ENCODE peak calls at places on chromosomes 6 and 20, in ten cellular contexts. K is Panc1, R is AG10803, C is uterus, F is H1, M is endodermal cell, N is choroid plexus epithelial cell, W is activated B cell treated with CpG ODN at 0.5 μM for 24 hours, G is mesothelial cell of epicardium, Y is hepatocyte. Z is an unnamed sample.

GRCh38 chr20:17628101-17628841 is 53.8 kb downstream of the RRBP1 start:
- DNase-seq in K (no peak), R (no peak), C (no peak), F (no peak), M (peak), N (no peak), W (no peak), G (no peak), Y (no peak), Z (no peak)

GRCh38 chr6:111804627-111805235 is 68.5 kb downstream of the FYN start:
- DNase-seq in K (no peak), R (peak), C (no peak), F (no peak), M (no peak), N (peak), W (no peak), G (no peak), Y (peak), Z (no peak)

GRCh38 chr20:14264869-14265268 is 72.5 kb downstream of the FLRT3 start:
- DNase-seq in K (no peak), R (peak), C (no peak), F (no peak), M (no peak), N (peak), W (no peak), G (no peak), Y (peak), Z (no peak)

GRCh38 chr6:42428326-42429041 is 23.2 kb downstream of the TRERF1 start:
- DNase-seq in K (no peak), R (peak), C (no peak), F (no peak), M (no peak), N (no peak), W (no peak), G (no peak), Y (no peak), Z (no peak)

GRCh38 chr6:1313755-1314503 is 2.0 kb downstream of the FOXQ1 start:
- DNase-seq in K (no peak), R (no peak), C (no peak), F (no peak), M (peak), N (no peak), W (no peak), G (no peak), Y (peak), Z (peak)

GRCh38 chr6:90386796-90387390 is 90.2 kb upstream of the BACH2 start:
- DNase-seq in K (no peak), R (no peak), C (no peak), F (no peak), M (peak), N (no peak), W (no peak), G (no peak), Y (no peak), Z (no peak)

GRCh38 chr6:43604174-43604573 is 24.9 kb downstream of the GTPBP2 start:
- DNase-seq in K (no peak), R (peak), C (no peak), F (no peak), M (no peak), N (peak), W (no peak), G (no peak), Y (no peak), Z (no peak)

GRCh38 chr6:170445984-170446383 is 107.1 kb downstream of the PSMB1 start:
- DNase-seq in K (no peak), R (no peak), C (no peak), F (no peak), M (peak), N (no peak), W (no peak), G (peak), Y (no peak), Z (no peak)

GRCh38 chr6:22756365-22756764 is 187.0 kb downstream of the HDGFL1 start:
- DNase-seq in K (no peak), R (peak), C (no peak), F (no peak), M (no peak), N (peak), W (no peak), G (no peak), Y (no peak), Z (no peak)

GRCh38 chr6:10084276-10084993 is 330.4 kb downstream of the TFAP2A start:
- DNase-seq in K (no peak), R (no peak), C (no peak), F (no peak), M (peak), N (no peak), W (no peak), G (no peak), Y (no peak), Z (no peak)

GRCh38 chr20:32823078-32823477 is 3.3 kb downstream of the MAPRE1 start:
- DNase-seq in K (no peak), R (peak), C (no peak), F (no peak), M (no peak), N (peak), W (no peak), G (no peak), Y (peak), Z (no peak)

GRCh38 chr6:137717074-137718073 is 149.7 kb upstream of the TNFAIP3 start:
- DNase-seq in K (no peak), R (no peak), C (no peak), F (no peak), M (no peak), N (no peak), W (no peak), G (no peak), Y (no peak), Z (no peak)

GRCh38 chr6:33126101-33126714 is 50.4 kb downstream of the HLA-DPB1 start:
- DNase-seq in K (no peak), R (peak), C (peak), F (no peak), M (peak), N (peak), W (peak), G (no peak), Y (peak), Z (peak)

GRCh38 chr6:127737009-127737486 is 160.1 kb downstream of the C6orf58 start:
- DNase-seq in K (peak), R (peak), C (no peak), F (peak), M (no peak), N (peak), W (no peak), G (no peak), Y (peak), Z (no peak)

GRCh38 chr20:47150403-47151152 is 205.9 kb downstream of the ZMYND8 start:
- DNase-seq in K (peak), R (peak), C (peak), F (peak), M (peak), N (peak), W (no peak), G (no peak), Y (peak), Z (peak)

GRCh38 chr20:37390891-37391525 is 45.1 kb downstream of the SRC start:
- DNase-seq in K (no peak), R (no peak), C (no peak), F (no peak), M (peak), N (no peak), W (no peak), G (no peak), Y (no peak), Z (no peak)

GRCh38 chr6:17930321-17930993 is 57.0 kb downstream of the KIF13A start:
- DNase-seq in K (no peak), R (peak), C (no peak), F (no peak), M (no peak), N (no peak), W (no peak), G (no peak), Y (no peak), Z (no peak)

GRCh38 chr6:5723905-5724691 is 282.6 kb downstream of the NRN1 start:
- DNase-seq in K (no peak), R (no peak), C (no peak), F (no peak), M (peak), N (peak), W (peak), G (no peak), Y (no peak), Z (no peak)

GRCh38 chr6:68225729-68226128 is 409.4 kb upstream of the ADGRB3 start:
- DNase-seq in K (no peak), R (no peak), C (no peak), F (no peak), M (no peak), N (no peak), W (no peak), G (no peak), Y (no peak), Z (no peak)

GRCh38 chr6:125857846-125858245 is 67.1 kb downstream of the NCOA7 start:
- DNase-seq in K (no peak), R (no peak), C (no peak), F (no peak), M (no peak), N (no peak), W (no peak), G (no peak), Y (no peak), Z (no peak)

GRCh38 chr6:143215785-143216184 is 155.1 kb downstream of the AIG1 start:
- DNase-seq in K (no peak), R (no peak), C (no peak), F (no peak), M (no peak), N (no peak), W (no peak), G (no peak), Y (no peak), Z (no peak)

GRCh38 chr6:151674578-151674977 is 132.9 kb upstream of the ESR1 start:
- DNase-seq in K (no peak), R (no peak), C (no peak), F (no peak), M (no peak), N (no peak), W (no peak), G (no peak), Y (no peak), Z (no peak)

GRCh38 chr6:132669690-132670291 is 10.8 kb upstream of the TAAR1 start:
- DNase-seq in K (peak), R (peak), C (no peak), F (no peak), M (no peak), N (peak), W (no peak), G (no peak), Y (peak), Z (no peak)
- TF ChIP-seq CTCF in K (peak), R (peak), C (peak), F (no peak), M (peak), N (peak), W (peak), G (peak), Y (peak), Z (peak)

GRCh38 chr20:24993337-24994185 is 1.0 kb upstream of the APMAP start:
- DNase-seq in K (no peak), R (peak), C (no peak), F (no peak), M (peak), N (peak), W (no peak), G (no peak), Y (peak), Z (no peak)
- TF ChIP-seq CTCF in K (peak), R (peak), C (peak), F (no peak), M (no peak), N (peak), W (no peak), G (no peak), Y (peak), Z (no peak)

GRCh38 chr20:44287272-44288097 is 23.5 kb downstream of the FITM2 start:
- DNase-seq in K (no peak), R (no peak), C (no peak), F (no peak), M (no peak), N (peak), W (no peak), G (no peak), Y (no peak), Z (no peak)

GRCh38 chr20:44284032-44284431 is 27.0 kb downstream of the FITM2 start:
- DNase-seq in K (no peak), R (no peak), C (no peak), F (no peak), M (no peak), N (no peak), W (no peak), G (no peak), Y (no peak), Z (no peak)

GRCh38 chr20:44291754-44292153 is 19.2 kb downstream of the FITM2 start:
- DNase-seq in K (no peak), R (no peak), C (no peak), F (no peak), M (no peak), N (no peak), W (no peak), G (no peak), Y (no peak), Z (no peak)

DNA sequence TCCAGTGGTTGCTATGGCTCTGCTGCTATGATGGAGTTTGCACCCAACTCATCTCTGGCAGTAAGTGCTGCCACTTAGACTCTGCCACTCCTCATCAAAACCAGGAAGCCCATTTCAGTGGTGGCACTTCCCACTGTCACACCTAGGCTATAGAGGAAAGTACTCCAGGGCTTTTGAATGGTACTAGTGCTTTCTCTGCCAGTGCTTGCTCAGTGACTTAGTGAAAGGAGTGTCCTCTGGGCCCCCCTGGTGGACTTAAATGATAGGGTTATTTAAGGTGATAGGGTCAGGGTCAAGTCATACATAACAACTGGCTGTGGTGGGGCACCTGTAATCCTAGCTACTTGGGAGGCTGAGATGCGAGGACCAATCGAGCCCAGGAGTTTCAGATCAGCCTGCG is 22.8 kb downstream of the FITM2 start:
- DNase-seq in K (no peak), R (no peak), C (no peak), F (no peak), M (no peak), N (no peak), W (no peak), G (no peak), Y (no peak), Z (no peak)
- TF ChIP-seq CTCF in K (no peak), R (no peak), C (no peak), F (no peak), M (peak), N (no peak), W (no peak), G (no peak), Y (no peak), Z (no peak)

GRCh38 chr6:34858681-34859080 is 29.2 kb downstream of the TAF11 start:
- DNase-seq in K (no peak), R (no peak), C (no peak), F (no peak), M (peak), N (no peak), W (no peak), G (no peak), Y (no peak), Z (no peak)
- TF ChIP-seq CTCF in K (peak), R (no peak), C (no peak), F (peak), M (peak), N (peak), W (no peak), G (no peak), Y (no peak), Z (no peak)

GRCh38 chr6:105817961-105818360 is 268.2 kb upstream of the PRDM1 start:
- DNase-seq in K (no peak), R (no peak), C (no peak), F (no peak), M (no peak), N (no peak), W (no peak), G (no peak), Y (no peak), Z (no peak)
- TF ChIP-seq CTCF in K (no peak), R (no peak), C (no peak), F (no peak), M (no peak), N (no peak), W (no peak), G (no peak), Y (no peak), Z (no peak)

GRCh38 chr6:113461153-113461897 is 395.8 kb upstream of the MARCKS start:
- DNase-seq in K (no peak), R (no peak), C (no peak), F (no peak), M (no peak), N (peak), W (no peak), G (no peak), Y (no peak), Z (no peak)
- TF ChIP-seq CTCF in K (peak), R (no peak), C (no peak), F (no peak), M (peak), N (peak), W (no peak), G (no peak), Y (no peak), Z (peak)

DNA sequence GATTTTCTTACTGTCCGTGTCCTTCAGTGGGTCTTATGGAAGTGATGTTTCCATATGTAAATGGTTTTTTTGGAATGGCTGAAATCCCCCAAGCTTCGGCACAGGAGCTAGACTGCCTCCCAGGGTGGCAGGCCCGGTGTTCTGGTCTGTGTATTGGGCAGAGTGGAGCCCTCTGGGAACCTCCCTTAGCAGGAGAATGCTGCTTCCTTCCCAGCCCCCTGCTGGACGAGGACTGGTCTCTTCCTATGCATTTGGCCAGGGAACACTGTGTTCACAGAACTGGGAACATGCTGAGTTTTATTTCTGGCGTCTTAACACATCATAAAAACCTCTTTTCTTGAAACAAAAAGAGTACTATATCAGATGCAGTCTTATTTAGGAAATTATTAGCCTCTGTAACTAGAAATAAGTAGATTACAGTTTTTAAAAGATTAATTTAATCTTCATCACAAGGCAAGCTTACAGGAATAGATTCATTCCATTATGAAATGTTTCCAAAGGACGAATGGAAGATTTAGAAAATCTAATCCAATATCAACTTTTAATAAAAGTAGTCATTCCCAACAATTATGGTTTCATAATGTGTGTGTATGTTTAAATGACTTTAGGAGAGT is 56.6 kb downstream of the SYTL3 start:
- DNase-seq in K (no peak), R (peak), C (peak), F (no peak), M (peak), N (peak), W (no peak), G (no peak), Y (peak), Z (no peak)
- TF ChIP-seq CTCF in K (peak), R (peak), C (peak), F (peak), M (peak), N (peak), W (no peak), G (peak), Y (peak), Z (peak)

GRCh38 chr20:41064377-41064776 is 35.8 kb downstream of the TOP1 start:
- DNase-seq in K (no peak), R (no peak), C (no peak), F (no peak), M (no peak), N (no peak), W (no peak), G (no peak), Y (no peak), Z (no peak)
- TF ChIP-seq CTCF in K (no peak), R (no peak), C (no peak), F (no peak), M (no peak), N (no peak), W (no peak), G (no peak), Y (no peak), Z (no peak)

DNA sequence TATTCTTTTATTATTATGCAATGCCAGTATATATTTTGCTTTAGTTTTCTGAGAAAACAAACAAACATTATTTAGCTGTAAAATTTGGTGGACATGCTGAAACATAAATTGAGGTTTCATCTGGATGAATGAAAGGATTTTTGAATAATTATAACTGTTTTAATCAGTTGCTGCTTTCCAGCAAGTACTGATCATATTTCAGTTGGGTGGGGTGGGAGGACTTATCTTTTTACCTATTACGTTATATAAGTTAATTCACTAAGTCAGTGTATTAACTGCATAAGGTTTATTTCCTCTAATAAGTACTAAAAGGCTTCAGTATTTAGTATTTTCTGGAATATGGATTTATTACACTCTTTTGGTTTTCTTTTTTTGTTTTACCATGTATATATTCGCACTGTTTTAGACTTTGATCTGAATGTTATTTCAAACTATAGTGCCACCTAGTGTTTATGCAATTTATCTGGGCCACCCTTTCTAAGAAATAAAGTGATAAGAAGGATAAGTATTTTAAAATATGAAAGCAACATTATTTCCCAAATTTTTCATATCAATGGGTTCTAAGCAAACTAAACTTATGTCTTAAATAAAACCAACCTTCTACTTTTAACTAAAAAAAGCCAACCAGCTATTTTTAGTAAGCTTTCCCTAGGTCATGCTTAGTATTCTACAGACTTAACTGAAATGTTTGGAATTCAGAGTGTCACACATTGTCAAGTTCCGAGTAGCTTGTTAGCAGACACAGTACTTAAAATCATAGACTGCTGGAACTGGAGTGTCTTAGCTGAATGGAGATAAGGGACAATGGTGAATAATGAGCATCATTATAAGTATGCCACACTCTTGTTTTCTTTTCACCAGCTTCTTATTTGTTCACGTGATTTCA is 105.4 kb upstream of the MCHR2 start:
- DNase-seq in K (no peak), R (no peak), C (no peak), F (no peak), M (no peak), N (peak), W (no peak), G (no peak), Y (peak), Z (no peak)
- TF ChIP-seq CTCF in K (peak), R (peak), C (no peak), F (no peak), M (peak), N (peak), W (no peak), G (peak), Y (peak), Z (peak)

DNA sequence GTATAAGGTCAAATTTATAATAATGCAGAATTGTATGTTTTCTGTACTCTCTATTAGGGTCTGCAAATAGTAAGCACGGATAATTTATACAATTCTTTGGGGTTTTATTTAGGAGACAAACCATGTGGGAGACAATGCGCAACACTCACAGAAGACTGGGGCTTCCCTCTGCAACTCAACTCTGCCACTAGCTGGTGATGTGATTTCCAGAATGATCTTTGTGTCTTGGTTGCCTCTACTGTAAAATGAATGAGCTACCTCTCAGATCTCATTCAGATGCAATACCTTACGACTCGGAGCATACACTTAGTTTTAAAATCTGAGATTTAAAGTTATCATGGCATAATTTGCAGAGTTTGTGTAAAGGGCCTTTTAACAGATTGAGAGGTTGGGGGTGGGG is 6.4 kb downstream of the MAN1A1 start:
- DNase-seq in K (no peak), R (no peak), C (no peak), F (no peak), M (no peak), N (no peak), W (no peak), G (no peak), Y (no peak), Z (no peak)
- TF ChIP-seq CTCF in K (no peak), R (peak), C (no peak), F (no peak), M (no peak), N (peak), W (no peak), G (no peak), Y (no peak), Z (no peak)

Z was measured in D721Med.